ENCODE peak calls at places on chromosomes 5 and 9, in eight cellular contexts. P, O, V, N, U, B, A and L are unnamed samples.

GRCh38 chr5:66306105-66306843 is 162.2 kb downstream of the SREK1 start:
- DNase-seq in N (no peak), U (peak), P (no peak), V (peak), B (peak), O (peak), A (no peak), L (no peak)

GRCh38 chr9:116337015-116337414 is 183.4 kb downstream of the PAPPA start:
- DNase-seq in P (no peak), N (no peak), U (no peak), A (no peak), V (no peak), B (no peak), O (peak), L (no peak)

GRCh38 chr5:139666551-139666950 is 18.4 kb downstream of the CXXC5 start:
- DNase-seq in A (no peak), O (no peak), N (no peak), P (no peak), B (no peak), V (no peak), U (no peak), L (no peak)

GRCh38 chr9:70060883-70061507 is 17.3 kb downstream of the MAMDC2 start:
- DNase-seq in O (no peak), U (no peak), A (no peak), P (no peak), N (no peak), V (no peak), B (no peak), L (no peak)

GRCh38 chr9:78613006-78613405 is 316.1 kb downstream of the PSAT1 start:
- DNase-seq in P (no peak), N (no peak), B (no peak), V (no peak), U (no peak), A (no peak), O (no peak), L (no peak)

GRCh38 chr5:65728219-65728618 is 6.2 kb downstream of the NLN start:
- DNase-seq in U (no peak), N (no peak), B (no peak), O (no peak), A (no peak), P (no peak), V (no peak), L (no peak)

GRCh38 chr9:31590091-31590490 is 794.4 kb upstream of the ACO1 start:
- DNase-seq in V (no peak), N (no peak), P (no peak), A (no peak), B (no peak), O (peak), U (no peak), L (no peak)

GRCh38 chr9:1050125-1050895 is at the start of gene DMRT2:
- DNase-seq in U (peak), B (peak), O (peak), N (peak), P (peak), V (peak), A (peak), L (peak)

GRCh38 chr5:143757116-143757515 is 54.8 kb upstream of the HMHB1 start:
- DNase-seq in N (no peak), A (no peak), V (no peak), P (no peak), U (no peak), O (peak), B (no peak), L (no peak)

GRCh38 chr5:6632324-6632930 is 417 bp downstream of the NSUN2 start:
- DNase-seq in A (no peak), P (no peak), O (peak), B (peak), N (no peak), U (no peak), V (no peak), L (no peak)

GRCh38 chr5:86623785-86624483 is 6.2 kb downstream of the COX7C start:
- DNase-seq in O (no peak), N (no peak), B (no peak), V (no peak), P (no peak), A (no peak), U (no peak), L (no peak)

GRCh38 chr9:121597693-121598166 is 53.7 kb upstream of the DAB2IP start:
- DNase-seq in U (no peak), P (no peak), O (no peak), A (no peak), B (no peak), V (no peak), N (no peak), L (no peak)
- H3K27ac ChIP-seq in U (no peak), P (peak), O (peak), A (no peak), B (no peak), V (peak), N (peak), L (no peak)

GRCh38 chr5:36606052-36606436 is 362 bp upstream of the SLC1A3 start:
- DNase-seq in O (no peak), N (no peak), B (no peak), U (no peak), P (no peak), V (no peak), A (no peak), L (no peak)

GRCh38 chr5:36600847-36601527 is 5.4 kb upstream of the SLC1A3 start:
- DNase-seq in U (no peak), P (no peak), A (no peak), N (no peak), B (no peak), O (peak), V (no peak), L (no peak)

GRCh38 chr5:36605241-36605640 is 1.2 kb upstream of the SLC1A3 start:
- DNase-seq in O (no peak), A (no peak), P (no peak), V (no peak), N (no peak), U (no peak), B (no peak), L (no peak)

GRCh38 chr5:36599986-36600779 is 6.2 kb upstream of the SLC1A3 start:
- DNase-seq in U (no peak), B (no peak), O (peak), V (no peak), N (no peak), A (no peak), P (no peak), L (no peak)

GRCh38 chr5:36602711-36603321 is 3.6 kb upstream of the SLC1A3 start:
- DNase-seq in O (no peak), N (peak), B (no peak), A (no peak), P (no peak), V (no peak), U (no peak), L (no peak)
- TF ChIP-seq CTCF in O (no peak), N (no peak), B (no peak), A (no peak), P (no peak), V (no peak), U (no peak), L (no peak)

GRCh38 chr9:121862371-121862970 is 211.0 kb downstream of the DAB2IP start:
- DNase-seq in P (no peak), O (no peak), B (no peak), V (no peak), A (no peak), N (no peak), U (no peak), L (no peak)

GRCh38 chr9:121861501-121862180 is 210.2 kb downstream of the DAB2IP start:
- DNase-seq in U (peak), A (no peak), O (no peak), N (peak), V (no peak), P (peak), B (peak), L (no peak)

GRCh38 chr9:121859646-121860045 is 208.2 kb downstream of the DAB2IP start:
- DNase-seq in N (no peak), P (no peak), U (no peak), V (no peak), A (no peak), O (no peak), B (no peak), L (no peak)

GRCh38 chr9:121860213-121860612 is 208.8 kb downstream of the DAB2IP start:
- DNase-seq in P (no peak), B (no peak), N (no peak), U (no peak), O (no peak), V (no peak), A (no peak), L (no peak)

GRCh38 chr9:121860744-121861143 is 209.3 kb downstream of the DAB2IP start:
- DNase-seq in U (no peak), N (peak), P (no peak), A (no peak), B (no peak), O (peak), V (no peak), L (peak)
- H3K27ac ChIP-seq in U (no peak), N (no peak), P (no peak), A (no peak), B (no peak), O (no peak), V (no peak), L (peak)

DNA sequence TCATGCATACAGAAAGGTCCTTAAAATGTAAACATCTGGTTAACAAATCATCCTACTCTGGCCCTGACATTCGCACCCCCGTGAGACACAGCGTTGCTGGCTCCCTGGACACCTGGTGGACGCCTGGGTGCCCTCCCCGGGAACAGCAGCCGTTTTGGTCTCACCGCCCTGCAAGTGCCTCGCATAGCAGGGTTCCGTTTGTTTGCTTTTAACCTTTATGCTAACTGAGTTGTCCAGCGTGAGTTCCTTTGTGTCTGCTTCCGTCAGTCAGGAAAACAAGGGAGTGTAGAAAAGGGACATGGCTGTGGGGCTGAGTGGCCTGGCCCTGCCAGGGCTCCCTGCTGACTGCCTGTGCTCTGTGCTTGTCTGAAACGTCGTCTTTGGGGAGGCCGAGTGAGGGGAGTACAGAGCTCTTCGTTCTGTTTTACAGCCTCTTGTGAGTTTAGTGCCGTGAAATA is 91.8 kb upstream of the CACNA1B start:
- DNase-seq in A (no peak), V (no peak), B (no peak), U (no peak), N (no peak), P (no peak), O (peak), L (no peak)
- TF ChIP-seq CTCF in A (no peak), V (no peak), B (no peak), U (no peak), N (no peak), P (no peak), O (no peak), L (no peak)

GRCh38 chr9:133058550-133059320 is 3.0 kb upstream of the CEL start:
- DNase-seq in B (no peak), U (no peak), V (no peak), O (no peak), N (no peak), P (no peak), A (no peak), L (no peak)
- H3K27ac ChIP-seq in B (no peak), U (no peak), V (no peak), O (no peak), N (peak), P (no peak), A (no peak), L (no peak)